ENCODE peak calls at places on chromosome 3, in eight cellular contexts. N is putamen, L is epithelial cell of prostate, D is NCI-H1092 treated with DMSO at 0.1 percent for 48 hours, K is mammary epithelial cell, Z is SW480, V is AML-193, H is left lobe of liver. S is an unnamed sample.

GRCh38 chr3:146507331-146508120 is 36.9 kb downstream of the PLSCR1 start:
- DNase-seq in Z (no peak), N (no peak), V (no peak), L (no peak), H (no peak), D (no peak), K (no peak), S (no peak)

GRCh38 chr3:58356054-58356453 is 23.4 kb downstream of the PXK start:
- DNase-seq in D (no peak), Z (no peak), H (peak; percentile 38), L (no peak), V (peak; percentile 96), K (peak; percentile 19), N (no peak), S (peak; percentile 79)

GRCh38 chr3:10198761-10199688 is 34.3 kb downstream of the IRAK2 start:
- DNase-seq in D (no peak), H (no peak), N (no peak), L (peak; percentile 84), K (peak; percentile 98), Z (peak; percentile 31), V (peak; percentile 48), S (peak; percentile 76)

GRCh38 chr3:64459711-64460110 is 228.1 kb downstream of the ADAMTS9 start:
- DNase-seq in H (no peak), K (no peak), V (no peak), L (no peak), Z (no peak), D (no peak), N (no peak), S (no peak)

GRCh38 chr3:177729939-177730700 is 532.8 kb upstream of the TBL1XR1 start:
- DNase-seq in V (no peak), K (no peak), D (peak; percentile 80), N (no peak), H (no peak), L (no peak), Z (no peak), S (no peak)

GRCh38 chr3:15964605-15965061 is 166.9 kb upstream of the ANKRD28 start:
- DNase-seq in K (no peak), L (no peak), N (no peak), Z (no peak), H (no peak), V (peak; percentile 89), D (no peak), S (peak; percentile 66)

GRCh38 chr3:129695203-129695602 is 88.7 kb upstream of the PLXND1 start:
- DNase-seq in K (peak; percentile 63), H (no peak), V (no peak), N (no peak), Z (no peak), L (peak; percentile 54), D (no peak), S (no peak)

GRCh38 chr3:187066228-187066995 is 72.9 kb downstream of the RPL39L start:
- DNase-seq in Z (peak; percentile 64), L (peak; percentile 36), V (peak; percentile 26), K (peak; percentile 64), H (no peak), N (no peak), D (peak; percentile 12), S (no peak)

GRCh38 chr3:141904203-141904602 is 27.8 kb downstream of the ATP1B3 start:
- DNase-seq in L (no peak), D (no peak), Z (no peak), N (no peak), V (no peak), H (no peak), K (no peak), S (no peak)

GRCh38 chr3:112302881-112303761 is 9.1 kb upstream of the SLC9C1 start:
- DNase-seq in Z (no peak), V (no peak), H (no peak), L (no peak), N (no peak), K (no peak), D (peak; percentile 44), S (no peak)

GRCh38 chr3:132867526-132867925 is 145.3 kb upstream of the NPHP3 start:
- DNase-seq in L (no peak), D (no peak), Z (no peak), H (no peak), K (no peak), V (no peak), N (no peak), S (no peak)

GRCh38 chr3:108406661-108407206 is 103.7 kb downstream of the MYH15 start:
- DNase-seq in H (no peak), L (no peak), N (peak; percentile 53), V (peak; percentile 90), Z (peak; percentile 73), D (peak; percentile 87), K (peak; percentile 64), S (peak; percentile 72)

GRCh38 chr3:174255454-174255853 is 603.7 kb upstream of the NAALADL2 start:
- DNase-seq in H (no peak), D (no peak), V (no peak), K (no peak), L (no peak), Z (no peak), N (no peak), S (no peak)

GRCh38 chr3:125280966-125281365 is 68.4 kb upstream of the SLC12A8 start:
- DNase-seq in L (no peak), N (peak; percentile 83), K (peak; percentile 26), V (no peak), H (no peak), D (peak; percentile 8), Z (peak; percentile 18), S (no peak)

GRCh38 chr3:4904801-4905695 is 74.2 kb upstream of the BHLHE40 start:
- DNase-seq in L (peak; percentile 52), K (peak; percentile 53), H (no peak), N (no peak), Z (no peak), V (peak; percentile 50), D (no peak), S (no peak)

GRCh38 chr3:22980346-22980745 is 222.8 kb upstream of the UBE2E2 start:
- DNase-seq in H (no peak), D (no peak), V (no peak), L (no peak), Z (no peak), N (no peak), K (no peak), S (no peak)

GRCh38 chr3:76866729-76867461 is 173.0 kb upstream of the ROBO2 start:
- DNase-seq in D (no peak), Z (no peak), V (no peak), K (no peak), H (no peak), L (no peak), N (no peak), S (no peak)

GRCh38 chr3:47020311-47020710 is 40.8 kb downstream of the NBEAL2 start:
- DNase-seq in K (no peak), D (no peak), Z (no peak), V (no peak), N (no peak), L (no peak), H (no peak), S (no peak)

GRCh38 chr3:2303567-2303966 is 204.9 kb downstream of the CNTN4 start:
- DNase-seq in N (no peak), V (no peak), K (no peak), Z (peak; percentile 2), D (no peak), H (no peak), L (no peak), S (no peak)

GRCh38 chr3:10447527-10448260 is 57.7 kb downstream of the ATP2B2 start:
- DNase-seq in H (peak; percentile 73), L (no peak), Z (no peak), K (no peak), N (no peak), V (no peak), D (no peak), S (no peak)

GRCh38 chr3:154151969-154152368 is 30.8 kb downstream of the ARHGEF26 start:
- DNase-seq in Z (no peak), H (no peak), N (no peak), L (no peak), V (no peak), K (peak; percentile 51), D (no peak), S (no peak)

GRCh38 chr3:32423956-32424558 is 32.4 kb downstream of the CMTM7 start:
- DNase-seq in N (no peak), V (no peak), K (no peak), L (no peak), D (no peak), Z (no peak), H (no peak), S (no peak)

GRCh38 chr3:45783667-45784066 is 12.7 kb downstream of the SLC6A20 start:
- DNase-seq in D (no peak), Z (no peak), N (no peak), H (no peak), V (no peak), L (no peak), K (no peak), S (no peak)

GRCh38 chr3:168956087-168956486 is 707.4 kb downstream of the MECOM start:
- DNase-seq in Z (no peak), L (no peak), D (no peak), H (no peak), N (no peak), V (no peak), K (no peak), S (no peak)

GRCh38 chr3:44948239-44948638 is 27.7 kb downstream of the ZDHHC3 start:
- DNase-seq in V (no peak), H (no peak), Z (no peak), K (no peak), N (no peak), D (no peak), L (no peak), S (no peak)

GRCh38 chr3:2623463-2623862 is 486.7 kb downstream of the IL5RA start:
- DNase-seq in Z (no peak), N (no peak), H (no peak), V (no peak), D (no peak), K (no peak), L (no peak), S (no peak)

GRCh38 chr3:150410311-150411105 is 2.4 kb downstream of the TSC22D2 start:
- DNase-seq in Z (peak; percentile 50), K (peak; percentile 47), H (peak; percentile 60), D (peak; percentile 50), L (no peak), V (peak; percentile 23), N (no peak), S (peak; percentile 48)

GRCh38 chr3:152089528-152089927 is 179.2 kb upstream of the MBNL1 start:
- DNase-seq in Z (no peak), D (no peak), H (no peak), V (no peak), N (no peak), L (no peak), K (no peak), S (no peak)

GRCh38 chr3:190414297-190414696 is 26.3 kb downstream of the CLDN16 start:
- DNase-seq in Z (no peak), D (no peak), V (no peak), K (no peak), L (no peak), H (no peak), N (no peak), S (no peak)

GRCh38 chr3:112519424-112520001 is 20.2 kb upstream of the BTLA start:
- DNase-seq in L (peak; percentile 12), K (peak; percentile 58), H (no peak), N (peak; percentile 65), Z (peak; percentile 74), V (peak; percentile 94), D (peak; percentile 59), S (peak; percentile 15)

GRCh38 chr3:42529463-42529862 is 27.0 kb downstream of the VIPR1 start:
- DNase-seq in V (peak; percentile 53), D (no peak), N (no peak), H (no peak), K (no peak), Z (no peak), L (no peak), S (no peak)

GRCh38 chr3:69085543-69086132 is 901 bp downstream of the ARL6IP5 start:
- DNase-seq in N (peak; percentile 72), L (no peak), K (peak; percentile 30), Z (peak; percentile 21), H (peak; percentile 56), V (no peak), D (no peak), S (peak; percentile 51)

GRCh38 chr3:183578179-183578578 is 22.7 kb upstream of the KLHL6 start:
- DNase-seq in H (no peak), N (no peak), V (no peak), Z (no peak), L (no peak), D (no peak), K (no peak), S (peak; percentile 50)

GRCh38 chr3:159806412-159806811 is 182.2 kb upstream of the IL12A start:
- DNase-seq in Z (no peak), N (peak; percentile 75), V (no peak), K (no peak), D (no peak), L (no peak), H (no peak), S (no peak)

S was measured in HL-60.